ENCODE peak calls at places on chromosomes 6 and 20, in six cellular contexts. R is HL-60, Z is fibroblast of lung, H is colonic mucosa, C is AG10803, B is WERI-Rb-1. S is an unnamed sample.

GRCh38 chr20:10374036-10374435 is 60.0 kb downstream of the MKKS start:
- DNase-seq in R (no peak), Z (no peak), H (no peak), C (no peak), B (no peak), S (no peak)

GRCh38 chr6:113169484-113169883 is 687.7 kb upstream of the MARCKS start:
- DNase-seq in R (no peak), Z (peak), H (no peak), C (no peak), B (no peak), S (no peak)

GRCh38 chr6:85193339-85193738 is 256.5 kb upstream of the NT5E start:
- DNase-seq in R (no peak), Z (no peak), H (no peak), C (no peak), B (no peak), S (no peak)

GRCh38 chr20:34977365-34978091 is 21.9 kb downstream of the MYH7B start:
- DNase-seq in R (no peak), Z (no peak), H (no peak), C (no peak), B (no peak), S (no peak)

GRCh38 chr6:7414811-7415210 is 25.2 kb downstream of the RIOK1 start:
- DNase-seq in R (no peak), Z (peak), H (no peak), C (peak), B (no peak), S (no peak)

GRCh38 chr6:64467656-64468055 is 832.1 kb downstream of the PHF3 start:
- DNase-seq in R (no peak), Z (no peak), H (no peak), C (no peak), B (no peak), S (no peak)

GRCh38 chr6:53646606-53647005 is 18.9 kb downstream of the KLHL31 start:
- DNase-seq in R (no peak), Z (no peak), H (no peak), C (no peak), B (no peak), S (no peak)

GRCh38 chr20:6898928-6899327 is 131.4 kb downstream of the BMP2 start:
- DNase-seq in R (no peak), Z (no peak), H (no peak), C (no peak), B (no peak), S (no peak)

GRCh38 chr6:42294759-42295158 is 77.1 kb upstream of the MRPS10 start:
- DNase-seq in R (no peak), Z (peak), H (no peak), C (peak), B (no peak), S (no peak)

GRCh38 chr20:61217848-61218247 is 34.2 kb upstream of the CDH4 start:
- DNase-seq in R (no peak), Z (no peak), H (no peak), C (no peak), B (no peak), S (no peak)

GRCh38 chr6:109010703-109011102 is 83.9 kb downstream of the SESN1 start:
- DNase-seq in R (no peak), Z (no peak), H (no peak), C (no peak), B (no peak), S (peak)

GRCh38 chr6:61842005-61842404 is 444.0 kb downstream of the KHDRBS2 start:
- DNase-seq in R (no peak), Z (no peak), H (no peak), C (no peak), B (no peak), S (no peak)
- TF ChIP-seq CTCF in R (no peak), Z (no peak), H (no peak), C (no peak), B (no peak), S (no peak)

DNA sequence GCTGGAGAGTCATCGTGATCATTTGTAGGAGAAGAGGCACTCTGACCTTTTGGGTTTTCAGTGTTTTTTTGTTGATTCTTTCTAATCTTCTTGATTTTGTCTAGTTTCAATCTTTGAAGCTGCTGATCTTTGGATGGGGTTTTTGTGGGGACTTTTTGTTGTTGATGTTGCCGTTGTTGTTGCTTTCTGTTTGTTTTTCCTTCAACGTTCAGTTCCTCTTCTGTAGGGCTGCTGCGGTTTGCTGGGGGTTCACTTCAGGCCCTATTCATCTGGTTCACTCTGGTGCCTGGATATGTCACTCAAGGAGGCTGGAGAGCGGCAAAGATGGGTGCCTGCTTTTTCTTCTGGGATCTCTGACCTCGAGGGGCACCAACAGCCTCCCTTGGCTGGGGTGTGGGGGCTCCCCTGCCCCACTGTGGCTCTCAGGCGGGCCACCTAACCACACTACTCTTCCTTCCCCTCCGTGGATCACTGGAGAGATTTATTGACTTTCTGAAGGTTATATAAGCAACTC is 21.5 kb upstream of the TMEM244 start:
- DNase-seq in R (no peak), Z (no peak), H (no peak), C (no peak), B (no peak), S (no peak)
- H3K4me3 ChIP-seq in R (no peak), Z (no peak), H (no peak), C (no peak), B (no peak), S (no peak)

DNA sequence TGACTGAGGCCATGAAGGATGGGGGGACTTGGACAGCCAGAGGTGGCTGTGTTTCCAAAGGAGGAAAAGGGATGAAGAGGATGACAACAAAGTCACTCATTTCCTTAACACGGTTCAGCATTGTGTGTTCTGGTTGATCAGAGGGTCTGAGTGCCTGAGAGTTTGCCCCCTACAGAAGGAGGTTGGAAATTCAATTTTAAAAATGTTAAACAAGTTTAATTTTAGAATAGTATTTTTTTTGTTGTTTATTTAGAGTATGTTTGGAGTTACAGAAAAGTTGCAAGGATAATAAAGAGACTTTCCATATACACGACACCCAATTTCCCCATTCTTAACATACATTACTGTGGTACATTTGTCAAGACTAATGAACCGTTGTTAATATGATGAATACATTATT is 10.3 kb upstream of the VAPB start:
- DNase-seq in R (no peak), Z (no peak), H (no peak), C (no peak), B (no peak), S (no peak)
- TF ChIP-seq CTCF in R (no peak), Z (peak), H (no peak), C (peak), B (no peak), S (no peak)

DNA sequence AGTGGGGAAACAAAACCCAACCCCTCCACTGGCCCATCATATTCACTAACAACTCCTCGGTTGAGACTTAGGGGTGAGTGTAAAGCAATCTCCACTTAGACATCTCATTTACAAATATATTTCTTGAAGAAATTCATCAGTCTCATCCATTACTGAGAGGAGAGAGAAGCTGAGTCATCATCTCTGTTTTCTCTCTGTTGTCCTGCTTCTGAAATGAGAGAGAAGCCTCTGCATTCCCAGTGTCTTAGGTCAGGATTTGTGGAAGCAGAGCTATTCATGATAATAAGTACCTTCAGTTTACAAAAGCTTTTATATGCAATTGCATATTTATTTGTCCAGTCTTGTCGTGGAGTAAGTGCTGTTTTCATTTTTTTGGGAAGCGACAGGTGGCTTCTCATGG is 879 bp downstream of the MEP1A start:
- DNase-seq in R (no peak), Z (no peak), H (no peak), C (no peak), B (no peak), S (no peak)
- H3K4me3 ChIP-seq in R (no peak), Z (no peak), H (peak), C (no peak), B (no peak), S (no peak)

GRCh38 chr6:69343856-69344255 is 453.0 kb downstream of the LMBRD1 start:
- DNase-seq in R (no peak), Z (peak), H (no peak), C (no peak), B (no peak), S (no peak)
- TF ChIP-seq CTCF in R (no peak), Z (no peak), H (no peak), C (no peak), B (no peak), S (no peak)

S was measured in LNCaP clone FGC.